ENCODE peak calls at places on chromosomes 13 and 19, in four cellular contexts. Z, I, N and Q are unnamed samples.

GRCh38 chr19:41641879-41642485 is 15.1 kb upstream of the CEACAM4 start:
- DNase-seq in I (peak; percentile 29), N (peak; percentile 30), Z (no peak), Q (no peak)

GRCh38 chr19:18433039-18433691 is 4.8 kb downstream of the ISYNA1 start:
- DNase-seq in N (no peak), I (peak; percentile 50), Z (no peak), Q (peak; percentile 87)

GRCh38 chr19:45827459-45828093 is 12.5 kb upstream of the RSPH6A start:
- DNase-seq in N (no peak), Z (no peak), I (no peak), Q (no peak)

GRCh38 chr13:110158201-110158600 is 148.8 kb downstream of the COL4A1 start:
- DNase-seq in N (no peak), Z (no peak), I (no peak), Q (no peak)

GRCh38 chr13:36815069-36815468 is 4.0 kb upstream of the RFXAP start:
- DNase-seq in I (peak; percentile 18), N (no peak), Z (no peak), Q (no peak)

GRCh38 chr19:12000152-12000981 is 35.1 kb downstream of the ZNF433 start:
- DNase-seq in N (no peak), I (no peak), Z (no peak), Q (no peak)

GRCh38 chr13:61463027-61463426 is 47.4 kb upstream of the PCDH20 start:
- DNase-seq in Z (no peak), I (no peak), N (no peak), Q (no peak)

GRCh38 chr13:50650936-50651638 is 192.4 kb downstream of the DLEU7 start:
- DNase-seq in I (peak; percentile 67), N (no peak), Z (no peak), Q (no peak)

GRCh38 chr19:33612928-33613327 is 8.8 kb upstream of the CHST8 start:
- DNase-seq in N (no peak), I (no peak), Z (no peak), Q (no peak)

GRCh38 chr13:21069561-21070004 is 8.2 kb upstream of the LATS2 start:
- DNase-seq in Z (peak; percentile 37), I (peak; percentile 97), N (no peak), Q (no peak)

GRCh38 chr19:40348961-40349507 is 539 bp downstream of the PLD3 start:
- DNase-seq in N (no peak), I (peak; percentile 77), Z (no peak), Q (no peak)

GRCh38 chr19:58054792-58055482 is 4.1 kb upstream of the ZNF135 start:
- DNase-seq in I (no peak), N (no peak), Z (peak; percentile 51), Q (peak; percentile 79)

GRCh38 chr13:80307401-80307987 is 33.4 kb downstream of the SPRY2 start:
- DNase-seq in N (no peak), I (no peak), Z (no peak), Q (no peak)

GRCh38 chr19:30053558-30053957 is 111.5 kb downstream of the URI1 start:
- DNase-seq in Z (no peak), N (no peak), I (no peak), Q (no peak)

GRCh38 chr19:40191836-40192646 is 815 bp downstream of the MAP3K10 start:
- DNase-seq in N (no peak), I (peak; percentile 30), Z (no peak), Q (peak; percentile 78)

GRCh38 chr13:85657942-85658341 is 141.3 kb downstream of the SLITRK6 start:
- DNase-seq in N (no peak), Z (no peak), I (no peak), Q (no peak)

GRCh38 chr19:57382806-57383488 is 6.7 kb upstream of the ZNF548 start:
- DNase-seq in I (peak; percentile 29), Z (no peak), N (no peak), Q (no peak)

GRCh38 chr13:31790992-31791391 is 51.7 kb downstream of the RXFP2 start:
- DNase-seq in I (peak; percentile 30), Z (no peak), N (no peak), Q (no peak)

GRCh38 chr19:1052349-1052967 is 12.6 kb downstream of the ABCA7 start:
- DNase-seq in I (no peak), N (no peak), Z (no peak), Q (no peak)
- H3K27ac ChIP-seq in I (no peak overlapping the region), N (no peak overlapping the region), Z (no peak overlapping the region), Q (no peak overlapping the region)

GRCh38 chr13:40271931-40272775 is 394.3 kb downstream of the FOXO1 start:
- DNase-seq in I (peak; percentile 13), N (peak; percentile 80), Z (peak; percentile 67), Q (peak; percentile 84)
- H3K27ac ChIP-seq in I (peak overlapping the region; percentile 91), N (peak overlapping the region; percentile 78), Z (peak overlapping the region; percentile 83), Q (peak overlapping the region; percentile 73)

DNA sequence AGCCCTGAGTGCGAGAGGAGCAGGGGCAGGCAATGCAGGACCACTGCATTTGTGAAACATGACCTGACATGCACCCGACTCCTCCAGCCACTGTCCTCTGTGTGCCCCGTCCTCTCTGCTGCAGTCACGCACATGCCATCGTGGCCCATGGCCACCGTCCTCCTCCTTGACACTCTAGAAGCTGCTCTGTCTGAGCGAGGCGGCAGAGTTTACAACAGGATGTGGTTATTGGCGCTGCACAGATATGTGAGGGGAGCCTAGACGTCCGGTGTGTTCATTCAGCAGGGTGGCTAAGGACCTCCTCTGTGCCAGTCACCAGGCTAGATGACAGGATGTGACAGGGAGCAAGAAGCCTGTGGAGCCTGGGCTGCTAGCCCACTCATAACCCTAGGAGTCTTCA is 277.8 kb downstream of the FOXO1 start:
- DNase-seq in Z (no peak), N (no peak), I (peak; percentile 33), Q (no peak)
- H3K27ac ChIP-seq in Z (no peak overlapping the region), N (no peak overlapping the region), I (no peak overlapping the region), Q (no peak overlapping the region)

DNA sequence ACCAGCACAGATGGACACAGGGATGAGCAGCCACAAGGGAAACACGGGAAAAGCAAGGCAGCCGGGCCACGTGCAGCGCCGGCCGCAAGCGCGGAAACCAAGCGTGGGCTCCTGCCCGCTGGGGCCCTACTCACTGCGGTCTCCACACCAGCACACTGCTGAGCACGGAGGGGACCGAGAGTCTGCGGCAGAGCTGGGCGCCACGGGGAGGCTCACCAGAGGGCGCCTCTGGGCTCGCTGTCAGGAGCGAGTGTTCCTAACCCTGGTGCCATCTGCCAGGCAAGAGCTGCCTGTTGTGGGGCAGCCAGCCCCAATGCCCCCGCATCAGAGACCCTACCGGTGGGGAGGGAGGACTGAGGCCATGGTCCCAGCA is 26.5 kb downstream of the MPND start:
- DNase-seq in N (no peak), I (peak; percentile 42), Z (no peak), Q (peak; percentile 81)
- H3K27ac ChIP-seq in N (peak overlapping the region; percentile 100), I (peak overlapping the region; percentile 76), Z (peak overlapping the region; percentile 85), Q (no peak overlapping the region)

GRCh38 chr13:40304391-40304790 is 362.1 kb downstream of the FOXO1 start:
- DNase-seq in I (no peak), Z (no peak), N (no peak), Q (no peak)
- H3K27ac ChIP-seq in I (no peak overlapping the region), Z (no peak overlapping the region), N (no peak overlapping the region), Q (no peak overlapping the region)

DNA sequence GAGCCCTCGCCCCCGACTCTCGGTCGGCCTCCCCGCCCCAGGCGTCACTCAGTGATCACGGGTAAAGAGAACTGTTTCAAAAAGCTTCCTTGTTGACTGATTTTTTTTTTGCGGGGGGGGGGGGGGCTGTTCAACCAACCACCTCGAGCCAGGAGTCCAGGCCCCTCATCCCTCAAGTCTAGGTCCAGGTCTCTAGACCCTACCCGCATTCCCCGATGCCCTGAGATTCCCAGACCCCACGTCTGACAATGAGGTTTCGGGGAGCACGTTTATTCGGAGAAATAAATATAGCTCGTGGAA is 4.3 kb downstream of the HRC start:
- DNase-seq in I (no peak), N (no peak), Z (no peak), Q (no peak)
- H3K27ac ChIP-seq in I (no peak overlapping the region), N (peak overlapping the region; percentile 62), Z (peak overlapping the region; percentile 95), Q (peak overlapping the region; percentile 6)

GRCh38 chr19:38837304-38837626 is 5.7 kb upstream of the ECH1 start:
- DNase-seq in Z (no peak), N (no peak), I (no peak), Q (no peak)
- H3K27ac ChIP-seq in Z (no peak overlapping the region), N (no peak overlapping the region), I (peak overlapping the region; percentile 13), Q (peak overlapping the region; percentile 11)